ENCODE peak calls at places on chromosomes 5 and 9, in eight cellular contexts. S is SK-N-SH, M is aorta, H is stomach, P is adrenal gland, N is Caco-2, Q is endodermal cell, C is esophagus squamous epithelium. R is an unnamed sample.

GRCh38 chr5:115920171-115920725 is 42.0 kb upstream of the LVRN start:
- DNase-seq in Q (no peak), N (no peak), P (no peak), M (no peak), H (no peak), S (no peak), C (no peak), R (no peak)

GRCh38 chr9:89801723-89802680 is 197.2 kb downstream of the GADD45G start:
- DNase-seq in H (no peak), P (no peak), S (no peak), N (no peak), C (no peak), M (no peak), Q (peak; percentile 20), R (no peak)

GRCh38 chr9:128218518-128219389 is 15.6 kb downstream of the DNM1 start:
- DNase-seq in S (peak; percentile 69), Q (peak; percentile 100), M (peak; percentile 97), P (peak; percentile 94), H (peak; percentile 97), N (peak; percentile 99), C (peak; percentile 52), R (peak; percentile 99)

GRCh38 chr9:93659044-93659836 is 82.9 kb downstream of the PHF2 start:
- DNase-seq in N (no peak), C (no peak), Q (no peak), S (no peak), H (no peak), M (peak; percentile 24), P (no peak), R (no peak)

GRCh38 chr9:16289639-16290038 is 580.8 kb downstream of the BNC2 start:
- DNase-seq in S (no peak), M (peak; percentile 54), P (no peak), H (no peak), C (no peak), Q (no peak), N (no peak), R (no peak)

GRCh38 chr9:71747572-71747971 is 20.7 kb downstream of the CEMIP2 start:
- DNase-seq in P (no peak), M (no peak), H (no peak), N (no peak), S (no peak), Q (no peak), C (no peak), R (no peak)

GRCh38 chr9:131067625-131068024 is 28.7 kb upstream of the AIF1L start:
- DNase-seq in N (no peak), H (no peak), P (no peak), Q (no peak), S (no peak), M (no peak), C (no peak), R (no peak)

GRCh38 chr5:181261320-181262085 is 560 bp upstream of the TRIM52 start:
- DNase-seq in S (peak; percentile 84), P (peak; percentile 72), M (peak; percentile 84), Q (peak; percentile 90), N (peak; percentile 74), C (no peak), H (peak; percentile 72), R (peak; percentile 84)

GRCh38 chr5:158812381-158812780 is 287.3 kb downstream of the EBF1 start:
- DNase-seq in N (no peak), M (no peak), H (no peak), S (no peak), P (no peak), Q (no peak), C (peak; percentile 14), R (no peak)

GRCh38 chr5:24225051-24225450 is 419.7 kb downstream of the CDH10 start:
- DNase-seq in N (no peak), S (no peak), M (no peak), P (no peak), C (no peak), Q (no peak), H (no peak), R (no peak)

GRCh38 chr9:133735415-133735775 is 2.8 kb downstream of the SARDH start:
- DNase-seq in S (no peak), M (no peak), C (no peak), P (peak; percentile 2), N (peak; percentile 39), Q (peak; percentile 67), H (peak; percentile 8), R (no peak)

GRCh38 chr5:71563161-71563560 is 24.0 kb upstream of the MCCC2 start:
- DNase-seq in P (no peak), H (no peak), M (no peak), N (no peak), C (no peak), S (no peak), Q (no peak), R (no peak)
- H3K36me3 ChIP-seq in P (no peaks in the 10 kb centered on the region), H (peaks cover 88% of the 10 kb centered on the region), M (peaks cover 3% of the 10 kb centered on the region), N (no peaks in the 10 kb centered on the region), C (peaks cover 9% of the 10 kb centered on the region), S (peaks cover 67% of the 10 kb centered on the region), Q (peaks cover 81% of the 10 kb centered on the region), R (peaks cover 11% of the 10 kb centered on the region)

GRCh38 chr9:78025186-78025585 is 6.4 kb downstream of the GNAQ start:
- DNase-seq in H (no peak), P (no peak), M (no peak), C (no peak), S (no peak), Q (no peak), N (no peak), R (no peak)

GRCh38 chr9:78026416-78026815 is 5.2 kb downstream of the GNAQ start:
- DNase-seq in M (no peak), Q (no peak), P (no peak), C (no peak), N (no peak), S (no peak), H (no peak), R (no peak)

GRCh38 chr9:78026947-78027346 is 4.7 kb downstream of the GNAQ start:
- DNase-seq in N (no peak), P (no peak), Q (no peak), H (no peak), S (no peak), M (no peak), C (no peak), R (no peak)

GRCh38 chr9:78021692-78022091 is 9.9 kb downstream of the GNAQ start:
- DNase-seq in M (no peak), C (no peak), P (no peak), N (no peak), H (peak; percentile 69), S (no peak), Q (peak; percentile 59), R (no peak)

GRCh38 chr9:78023003-78023741 is 8.4 kb downstream of the GNAQ start:
- DNase-seq in P (no peak), S (no peak), N (no peak), Q (no peak), H (peak; percentile 48), M (peak; percentile 56), C (no peak), R (no peak)
- H3K4me3 ChIP-seq in P (no peak overlapping the region), S (peak overlapping the region; percentile 10), N (no peak overlapping the region), Q (no peak overlapping the region), H (peak overlapping the region; percentile 13), M (no peak overlapping the region), C (no peak overlapping the region), R (no peak overlapping the region)

DNA sequence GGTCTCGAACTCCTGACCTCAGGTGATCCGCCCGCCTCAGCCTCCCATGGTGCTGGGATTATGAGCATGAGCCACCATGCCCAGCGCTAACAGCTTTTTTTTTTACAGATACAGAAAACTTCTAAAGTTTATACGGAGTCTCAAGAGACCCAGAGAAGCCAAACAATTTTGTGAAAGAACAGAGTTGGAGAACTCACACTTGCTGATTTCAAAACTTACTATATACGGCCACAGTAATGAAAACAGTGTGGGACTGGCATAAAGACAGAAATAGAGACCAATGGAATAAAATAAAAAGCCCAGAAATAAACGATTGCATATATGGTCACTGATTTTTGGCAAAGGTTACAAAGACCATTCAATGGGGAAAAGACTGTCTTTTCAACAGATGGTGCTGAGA is 85.6 kb upstream of the CACNA1B start:
- DNase-seq in H (no peak), M (no peak), P (no peak), Q (no peak), N (no peak), S (no peak), C (no peak), R (no peak)
- H3K36me3 ChIP-seq in H (peaks cover 96% of the 10 kb centered on the region), M (peaks cover 2% of the 10 kb centered on the region), P (no peaks in the 10 kb centered on the region), Q (peaks cover 60% of the 10 kb centered on the region), N (no peaks in the 10 kb centered on the region), S (peaks cover 48% of the 10 kb centered on the region), C (peaks cover 3% of the 10 kb centered on the region), R (peaks cover 18% of the 10 kb centered on the region)

GRCh38 chr5:101678494-101679193 is 617.4 kb downstream of the SLCO4C1 start:
- DNase-seq in C (no peak), N (peak; percentile 81), Q (peak; percentile 93), H (peak; percentile 60), P (peak; percentile 63), M (peak; percentile 48), S (peak; percentile 43), R (peak; percentile 11)
- H3K4me3 ChIP-seq in C (no peak overlapping the region), N (peak overlapping the region; percentile 31), Q (peak overlapping the region; percentile 61), H (no peak overlapping the region), P (no peak overlapping the region), M (no peak overlapping the region), S (no peak overlapping the region), R (no peak overlapping the region)

DNA sequence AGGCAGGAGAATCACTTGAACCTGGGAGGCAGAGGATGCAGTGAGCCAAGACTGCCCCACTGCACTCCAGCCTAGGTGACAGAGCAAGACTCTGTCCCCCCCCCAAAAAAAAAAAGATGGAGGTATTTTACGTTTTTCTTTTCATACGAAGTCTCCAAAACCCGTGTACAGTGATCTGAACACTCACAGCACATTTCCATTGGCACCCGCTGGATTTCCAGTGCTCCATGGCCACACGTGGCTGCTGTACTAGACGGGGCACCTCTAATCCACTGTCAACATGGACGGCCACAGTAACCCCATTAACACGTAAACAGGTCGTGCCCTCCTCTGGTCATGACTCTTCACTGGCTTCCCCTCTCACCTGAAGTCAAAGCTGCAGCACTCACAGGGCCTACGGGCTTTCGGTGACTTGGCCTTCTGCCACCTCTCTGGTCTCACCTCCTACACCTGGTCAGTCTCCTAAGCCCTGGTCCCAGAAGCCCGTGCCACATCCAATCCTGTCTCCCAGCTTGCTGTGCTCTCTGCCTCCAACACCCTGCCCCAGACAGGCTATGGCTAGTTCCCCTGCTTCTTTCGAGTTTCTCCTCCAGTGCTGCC is 22.1 kb downstream of the TBC1D9B start:
- DNase-seq in P (no peak), Q (no peak), H (no peak), S (no peak), C (no peak), N (no peak), M (peak; percentile 43), R (no peak)
- H3K36me3 ChIP-seq in P (no peaks in the 10 kb centered on the region), Q (peaks cover 79% of the 10 kb centered on the region), H (peaks cover 99% of the 10 kb centered on the region), S (peaks cover 58% of the 10 kb centered on the region), C (peaks cover 32% of the 10 kb centered on the region), N (peaks cover 13% of the 10 kb centered on the region), M (peaks cover 9% of the 10 kb centered on the region), R (peaks cover 28% of the 10 kb centered on the region)

GRCh38 chr5:151086905-151087360 is 6.1 kb upstream of the TNIP1 start:
- DNase-seq in C (no peak), M (no peak), N (no peak), Q (no peak), P (no peak), S (no peak), H (peak; percentile 62), R (peak; percentile 79)
- H3K4me3 ChIP-seq in C (no peak overlapping the region), M (no peak overlapping the region), N (no peak overlapping the region), Q (no peak overlapping the region), P (no peak overlapping the region), S (no peak overlapping the region), H (peak overlapping the region; percentile 16), R (no peak overlapping the region)

DNA sequence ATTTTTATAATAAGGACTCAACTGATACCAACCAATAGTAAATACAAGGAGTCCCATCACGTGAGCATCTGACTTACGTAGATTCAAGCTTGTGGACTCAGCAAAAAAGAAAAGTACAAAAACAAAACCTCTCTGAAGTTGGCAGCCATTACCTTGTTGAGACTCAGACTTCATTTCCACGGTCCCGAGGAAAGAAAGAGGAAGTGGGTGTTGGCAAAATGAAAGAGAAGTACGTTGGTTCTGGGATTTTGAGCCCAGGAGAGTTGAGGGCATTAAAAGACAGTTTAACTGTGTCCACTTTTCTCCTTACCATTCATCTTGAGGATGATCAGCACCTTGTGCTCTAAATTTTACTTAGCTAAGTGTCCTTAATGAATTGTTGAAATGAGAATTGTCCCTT is 26.7 kb downstream of the NCBP1 start:
- DNase-seq in S (no peak), C (no peak), H (no peak), P (no peak), Q (no peak), M (no peak), N (no peak), R (no peak)
- H3K36me3 ChIP-seq in S (peaks cover 87% of the 10 kb centered on the region), C (no peaks in the 10 kb centered on the region), H (peaks cover 99% of the 10 kb centered on the region), P (no peaks in the 10 kb centered on the region), Q (peaks cover 95% of the 10 kb centered on the region), M (peaks cover 6% of the 10 kb centered on the region), N (peaks cover 2% of the 10 kb centered on the region), R (peaks cover 35% of the 10 kb centered on the region)

R was measured in H7.